ENCODE peak calls at places on chromosomes 6 and 20, in six cellular contexts. U is neuronal stem cell, D is cardiac muscle cell, B is EL, L is BE2C, Q is left ventricle myocardium inferior. N is an unnamed sample.

GRCh38 chr6:13917141-13917540 is 7.6 kb upstream of the RNF182 start:
- DNase-seq in L (no peak), D (no peak), Q (no peak), B (peak), U (no peak), N (no peak)

GRCh38 chr20:8094415-8094818 is 37.6 kb upstream of the PLCB1 start:
- DNase-seq in D (no peak), Q (peak), B (peak), U (no peak), L (peak), N (peak)

GRCh38 chr6:163711615-163712568 is 297.4 kb downstream of the QKI start:
- DNase-seq in B (no peak), U (no peak), D (no peak), Q (peak), L (peak), N (no peak)

GRCh38 chr20:17648782-17649730 is 33.0 kb downstream of the RRBP1 start:
- DNase-seq in U (no peak), B (no peak), Q (no peak), D (peak), L (no peak), N (no peak)

GRCh38 chr6:82570083-82570482 is 206.5 kb downstream of the TPBG start:
- DNase-seq in Q (no peak), U (no peak), L (no peak), D (no peak), B (no peak), N (no peak)

GRCh38 chr6:148831064-148831463 is 84.2 kb downstream of the UST start:
- DNase-seq in Q (no peak), L (no peak), U (no peak), D (no peak), B (peak), N (no peak)

GRCh38 chr6:37625591-37626374 is 71.9 kb downstream of the MDGA1 start:
- DNase-seq in D (no peak), Q (no peak), U (no peak), B (no peak), L (no peak), N (no peak)

GRCh38 chr6:132202569-132202968 is 198.7 kb downstream of the MOXD1 start:
- DNase-seq in Q (no peak), D (peak), U (no peak), B (peak), L (no peak), N (peak)

GRCh38 chr6:170082067-170082466 is 208.8 kb downstream of the DLL1 start:
- DNase-seq in Q (peak), U (no peak), B (no peak), L (no peak), D (no peak), N (no peak)

GRCh38 chr20:60113024-60113724 is 155.0 kb downstream of the CDH26 start:
- DNase-seq in Q (no peak), B (no peak), D (no peak), L (no peak), U (no peak), N (no peak)

GRCh38 chr6:166687538-166688259 is 60.6 kb upstream of the RPS6KA2 start:
- DNase-seq in D (no peak), U (peak), Q (no peak), L (no peak), B (no peak), N (no peak)

GRCh38 chr6:4291453-4292403 is 156.4 kb upstream of the ECI2 start:
- DNase-seq in B (peak), U (no peak), L (no peak), Q (no peak), D (no peak), N (peak)

GRCh38 chr20:12028771-12029170 is 111.1 kb downstream of the BTBD3 start:
- DNase-seq in B (no peak), Q (no peak), L (no peak), U (no peak), D (no peak), N (no peak)

GRCh38 chr6:150076196-150076893 is 7.4 kb upstream of the ULBP3 start:
- DNase-seq in L (no peak), D (no peak), B (no peak), Q (no peak), U (no peak), N (peak)

GRCh38 chr20:60055740-60056139 is 97.5 kb downstream of the CDH26 start:
- DNase-seq in L (no peak), Q (peak), B (peak), U (no peak), D (no peak), N (peak)

GRCh38 chr6:21026576-21027273 is 492.5 kb downstream of the CDKAL1 start:
- DNase-seq in D (no peak), Q (no peak), U (no peak), L (no peak), B (peak), N (peak)

GRCh38 chr20:34549291-34549928 is 9.1 kb upstream of the MAP1LC3A start:
- DNase-seq in B (no peak), Q (no peak), U (no peak), L (no peak), D (peak), N (peak)

GRCh38 chr20:51767867-51768758 is at the start of gene ATP9A:
- DNase-seq in B (peak), D (peak), L (peak), Q (peak), U (no peak), N (no peak)

GRCh38 chr6:27250955-27251671 is 3.6 kb downstream of the PRSS16 start:
- DNase-seq in U (peak), Q (no peak), L (peak), D (peak), B (peak), N (peak)

GRCh38 chr6:26097268-26097875 is 10.1 kb downstream of the HFE start:
- DNase-seq in U (peak), Q (no peak), L (peak), D (peak), B (peak), N (peak)

GRCh38 chr20:62635852-62636251 is 6.5 kb upstream of the SLCO4A1 start:
- DNase-seq in D (no peak), L (no peak), Q (no peak), U (no peak), B (no peak), N (no peak)

GRCh38 chr6:88474720-88475119 is 308.6 kb upstream of the CNR1 start:
- DNase-seq in Q (no peak), L (no peak), D (no peak), B (no peak), U (no peak), N (no peak)